ENCODE peak calls at places on chromosomes 2 and 18, in five cellular contexts. H, T, U, G and S are unnamed samples.

GRCh38 chr2:16013571-16013970 is 73.2 kb downstream of the MYCN start:
- DNase-seq in H (no peak), T (no peak), U (no peak), G (no peak), S (no peak)

GRCh38 chr2:158556124-158556523 is 99.4 kb downstream of the PKP4 start:
- DNase-seq in H (no peak), T (no peak), U (no peak), G (no peak), S (no peak)

GRCh38 chr2:46506131-46506706 is 26.9 kb downstream of the TMEM247 start:
- DNase-seq in H (no peak), T (no peak), U (no peak), G (no peak), S (no peak)

GRCh38 chr2:109422758-109423500 is 190.8 kb downstream of the SEPTIN10 start:
- DNase-seq in H (no peak), T (no peak), U (no peak), G (no peak), S (no peak)

GRCh38 chr2:199216253-199216652 is 241.5 kb downstream of the SATB2 start:
- DNase-seq in H (no peak), T (no peak), U (no peak), G (no peak), S (no peak)

GRCh38 chr2:204673877-204674276 is 128.6 kb downstream of the PARD3B start:
- DNase-seq in H (no peak), T (no peak), U (no peak), G (no peak), S (no peak)

GRCh38 chr2:32773409-32773808 is 145.6 kb downstream of the TTC27 start:
- DNase-seq in H (no peak), T (no peak), U (no peak), G (no peak), S (no peak)

GRCh38 chr2:217893440-217893839 is 109.4 kb downstream of the TNS1 start:
- DNase-seq in H (no peak), T (no peak), U (no peak), G (no peak), S (no peak)

GRCh38 chr2:172464340-172465129 is 37.1 kb downstream of the ITGA6 start:
- DNase-seq in H (no peak), T (no peak), U (no peak), G (no peak), S (no peak)

GRCh38 chr18:57436193-57436964 is 1.2 kb downstream of the ONECUT2 start:
- DNase-seq in H (no peak), T (no peak), U (no peak), G (no peak), S (no peak)

GRCh38 chr2:176079851-176080539 is 3.8 kb downstream of the EVX2 start:
- DNase-seq in H (peak; percentile 93), T (no peak), U (no peak), G (peak; percentile 27), S (no peak)

GRCh38 chr18:55455938-55456337 is 132.1 kb downstream of the TCF4 start:
- DNase-seq in H (no peak), T (no peak), U (no peak), G (no peak), S (no peak)

GRCh38 chr2:68255736-68256450 is 3.6 kb upstream of the PPP3R1 start:
- DNase-seq in H (no peak), T (no peak), U (no peak), G (no peak), S (no peak)

GRCh38 chr2:120934891-120935338 is 199.2 kb downstream of the GLI2 start:
- DNase-seq in H (no peak), T (no peak), U (peak; percentile 11), G (no peak), S (no peak)

GRCh38 chr2:69767034-69767433 is 25.1 kb downstream of the ANXA4 start:
- DNase-seq in H (no peak), T (no peak), U (no peak), G (no peak), S (no peak)